ENCODE peak calls at places on chromosome 1, in five cellular contexts. W, H, Q, U and P are unnamed samples.

GRCh38 chr1:230186874-230187273 is 119.8 kb downstream of the GALNT2 start:
- DNase-seq in H (no peak), U (no peak), W (no peak), Q (no peak), P (no peak)

GRCh38 chr1:192238421-192238820 is 78.4 kb upstream of the RGS21 start:
- DNase-seq in H (no peak), U (no peak), Q (no peak), W (no peak), P (no peak)

GRCh38 chr1:79042117-79042516 is 35.6 kb upstream of the ADGRL4 start:
- DNase-seq in U (no peak), Q (no peak), W (no peak), H (no peak), P (no peak)

GRCh38 chr1:226728448-226728847 is 10.6 kb downstream of the ITPKB start:
- DNase-seq in U (no peak), H (no peak), W (no peak), Q (no peak), P (no peak)

GRCh38 chr1:208759250-208759649 is 515.1 kb upstream of the PLXNA2 start:
- DNase-seq in U (no peak), Q (no peak), H (no peak), W (no peak), P (no peak)

GRCh38 chr1:25793585-25794170 is 6.3 kb upstream of the SELENON start:
- DNase-seq in W (no peak), U (no peak), Q (no peak), H (no peak), P (no peak)

GRCh38 chr1:1618396-1619068 is 3.2 kb downstream of the MIB2 start:
- DNase-seq in U (no peak), Q (no peak), H (no peak), W (no peak), P (no peak)

GRCh38 chr1:2475571-2475970 is 518 bp upstream of the PLCH2 start:
- DNase-seq in H (no peak), W (no peak), U (no peak), Q (no peak), P (no peak)

GRCh38 chr1:2353907-2354438 is 37.4 kb downstream of the MORN1 start:
- DNase-seq in W (no peak), U (peak; percentile 45), H (no peak), Q (peak; percentile 8), P (no peak)

GRCh38 chr1:62424412-62424811 is 12.4 kb upstream of the USP1 start:
- DNase-seq in H (no peak), U (no peak), W (no peak), Q (no peak), P (no peak)

GRCh38 chr1:210499956-210500355 is 171.3 kb downstream of the HHAT start:
- DNase-seq in W (no peak), U (no peak), H (no peak), Q (no peak), P (no peak)

GRCh38 chr1:5640845-5641244 is 351.4 kb downstream of the NPHP4 start:
- DNase-seq in U (peak; percentile 40), W (no peak), H (no peak), Q (no peak), P (no peak)

GRCh38 chr1:231971397-231972233 is 345.0 kb downstream of the DISC1 start:
- DNase-seq in H (no peak), W (peak; percentile 35), U (no peak), Q (no peak), P (no peak)

GRCh38 chr1:32014199-32014936 is 700 bp downstream of the KHDRBS1 start:
- DNase-seq in U (peak; percentile 78), Q (peak; percentile 76), H (peak; percentile 92), W (peak; percentile 84), P (no peak)

GRCh38 chr1:86552376-86552775 is 5.5 kb downstream of the CLCA4 start:
- DNase-seq in W (no peak), H (no peak), Q (peak; percentile 46), U (no peak), P (no peak)

GRCh38 chr1:231194843-231195516 is 33.1 kb downstream of the TRIM67 start:
- DNase-seq in W (no peak), Q (no peak), U (no peak), H (no peak), P (no peak)